ENCODE peak calls at places on chromosomes 5 and 9, in nine cellular contexts. One of them, this sample, is unnamed.

GRCh38 chr5:52844885-52845284 is 57.2 kb downstream of the ITGA1 start:
- DNase-seq in breast epithelium: no peak
- DNase-seq in CD4-positive, alpha-beta T cell: no peak
- DNase-seq in aorta: no peak
- DNase-seq in esophagus squamous epithelium: no peak
- DNase-seq in right cardiac atrium: no peak
- DNase-seq in lung: no peak
- DNase-seq in PC-3: no peak
- DNase-seq in CD4-positive, CD25-positive, alpha-beta regulatory T cell: no peak
- DNase-seq in this sample: no peak

GRCh38 chr5:110973510-110973909 is 98.0 kb upstream of the TSLP start:
- DNase-seq in breast epithelium: no peak
- DNase-seq in CD4-positive, alpha-beta T cell: no peak
- DNase-seq in aorta: no peak
- DNase-seq in esophagus squamous epithelium: no peak
- DNase-seq in right cardiac atrium: no peak
- DNase-seq in lung: no peak
- DNase-seq in PC-3: no peak
- DNase-seq in CD4-positive, CD25-positive, alpha-beta regulatory T cell: no peak
- DNase-seq in this sample: no peak

GRCh38 chr9:129932303-129933151 is 97.3 kb downstream of the USP20 start:
- DNase-seq in breast epithelium: no peak
- DNase-seq in CD4-positive, alpha-beta T cell: no peak
- DNase-seq in aorta: no peak
- DNase-seq in esophagus squamous epithelium: no peak
- DNase-seq in right cardiac atrium: no peak
- DNase-seq in lung: no peak
- DNase-seq in PC-3: no peak
- DNase-seq in CD4-positive, CD25-positive, alpha-beta regulatory T cell: no peak
- DNase-seq in this sample: no peak

GRCh38 chr5:176192094-176192721 is 46.0 kb upstream of the SIMC1 start:
- DNase-seq in breast epithelium: no peak
- DNase-seq in CD4-positive, alpha-beta T cell: no peak
- DNase-seq in aorta: no peak
- DNase-seq in esophagus squamous epithelium: no peak
- DNase-seq in right cardiac atrium: no peak
- DNase-seq in lung: no peak
- DNase-seq in PC-3: no peak
- DNase-seq in CD4-positive, CD25-positive, alpha-beta regulatory T cell: no peak
- DNase-seq in this sample: no peak

GRCh38 chr9:89313842-89314241 is 2.8 kb downstream of the CKS2 start:
- DNase-seq in breast epithelium: no peak
- DNase-seq in CD4-positive, alpha-beta T cell: no peak
- DNase-seq in aorta: no peak
- DNase-seq in esophagus squamous epithelium: no peak
- DNase-seq in right cardiac atrium: no peak
- DNase-seq in lung: no peak
- DNase-seq in PC-3: no peak
- DNase-seq in CD4-positive, CD25-positive, alpha-beta regulatory T cell: no peak
- DNase-seq in this sample: no peak

GRCh38 chr5:73365301-73365853 is 83.2 kb downstream of the FOXD1 start:
- DNase-seq in breast epithelium: no peak
- DNase-seq in CD4-positive, alpha-beta T cell: no peak
- DNase-seq in aorta: no peak
- DNase-seq in esophagus squamous epithelium: no peak
- DNase-seq in right cardiac atrium: no peak
- DNase-seq in lung: no peak
- DNase-seq in PC-3: peak; percentile 88
- DNase-seq in CD4-positive, CD25-positive, alpha-beta regulatory T cell: no peak
- DNase-seq in this sample: no peak

GRCh38 chr5:115723224-115723623 is 93.2 kb downstream of the CDO1 start:
- DNase-seq in breast epithelium: no peak
- DNase-seq in CD4-positive, alpha-beta T cell: no peak
- DNase-seq in aorta: no peak
- DNase-seq in esophagus squamous epithelium: no peak
- DNase-seq in right cardiac atrium: no peak
- DNase-seq in lung: no peak
- DNase-seq in PC-3: no peak
- DNase-seq in CD4-positive, CD25-positive, alpha-beta regulatory T cell: no peak
- DNase-seq in this sample: no peak

GRCh38 chr5:95641803-95642220 is 4.8 kb upstream of the RFESD start:
- DNase-seq in breast epithelium: peak; percentile 52
- DNase-seq in CD4-positive, alpha-beta T cell: no peak
- DNase-seq in aorta: no peak
- DNase-seq in esophagus squamous epithelium: no peak
- DNase-seq in right cardiac atrium: no peak
- DNase-seq in lung: peak; percentile 54
- DNase-seq in PC-3: no peak
- DNase-seq in CD4-positive, CD25-positive, alpha-beta regulatory T cell: no peak
- DNase-seq in this sample: no peak

GRCh38 chr5:112208699-112209615 is 210.1 kb downstream of the EPB41L4A start:
- DNase-seq in breast epithelium: no peak
- DNase-seq in CD4-positive, alpha-beta T cell: no peak
- DNase-seq in aorta: no peak
- DNase-seq in esophagus squamous epithelium: no peak
- DNase-seq in right cardiac atrium: no peak
- DNase-seq in lung: no peak
- DNase-seq in PC-3: no peak
- DNase-seq in CD4-positive, CD25-positive, alpha-beta regulatory T cell: no peak
- DNase-seq in this sample: no peak

GRCh38 chr5:139908749-139909148 is 113.1 kb downstream of the PSD2 start:
- DNase-seq in breast epithelium: peak; percentile 57
- DNase-seq in CD4-positive, alpha-beta T cell: no peak
- DNase-seq in aorta: no peak
- DNase-seq in esophagus squamous epithelium: no peak
- DNase-seq in right cardiac atrium: peak; percentile 45
- DNase-seq in lung: no peak
- DNase-seq in PC-3: no peak
- DNase-seq in CD4-positive, CD25-positive, alpha-beta regulatory T cell: no peak
- DNase-seq in this sample: no peak

GRCh38 chr9:631596-631995 is 209.9 kb upstream of the DMRT1 start:
- DNase-seq in breast epithelium: no peak
- DNase-seq in CD4-positive, alpha-beta T cell: no peak
- DNase-seq in aorta: no peak
- DNase-seq in esophagus squamous epithelium: no peak
- DNase-seq in right cardiac atrium: no peak
- DNase-seq in lung: no peak
- DNase-seq in PC-3: no peak
- DNase-seq in CD4-positive, CD25-positive, alpha-beta regulatory T cell: no peak
- DNase-seq in this sample: no peak

GRCh38 chr5:62144395-62145022 is 161.5 kb upstream of the KIF2A start:
- DNase-seq in breast epithelium: no peak
- DNase-seq in CD4-positive, alpha-beta T cell: no peak
- DNase-seq in aorta: peak; percentile 54
- DNase-seq in esophagus squamous epithelium: no peak
- DNase-seq in right cardiac atrium: no peak
- DNase-seq in lung: peak; percentile 36
- DNase-seq in PC-3: peak; percentile 71
- DNase-seq in CD4-positive, CD25-positive, alpha-beta regulatory T cell: no peak
- DNase-seq in this sample: no peak

GRCh38 chr9:26744362-26744965 is 148.1 kb downstream of the CAAP1 start:
- DNase-seq in breast epithelium: no peak
- DNase-seq in CD4-positive, alpha-beta T cell: no peak
- DNase-seq in aorta: no peak
- DNase-seq in esophagus squamous epithelium: no peak
- DNase-seq in right cardiac atrium: no peak
- DNase-seq in lung: no peak
- DNase-seq in PC-3: peak; percentile 38
- DNase-seq in CD4-positive, CD25-positive, alpha-beta regulatory T cell: peak; percentile 12
- DNase-seq in this sample: no peak

GRCh38 chr5:158326241-158326640 is 467.3 kb upstream of the CLINT1 start:
- DNase-seq in breast epithelium: no peak
- DNase-seq in CD4-positive, alpha-beta T cell: no peak
- DNase-seq in aorta: no peak
- DNase-seq in esophagus squamous epithelium: no peak
- DNase-seq in right cardiac atrium: no peak
- DNase-seq in lung: no peak
- DNase-seq in PC-3: no peak
- DNase-seq in CD4-positive, CD25-positive, alpha-beta regulatory T cell: no peak
- DNase-seq in this sample: no peak

GRCh38 chr5:165057156-165057555 is 1551.7 kb downstream of the MAT2B start:
- DNase-seq in breast epithelium: no peak
- DNase-seq in CD4-positive, alpha-beta T cell: no peak
- DNase-seq in aorta: no peak
- DNase-seq in esophagus squamous epithelium: no peak
- DNase-seq in right cardiac atrium: no peak
- DNase-seq in lung: no peak
- DNase-seq in PC-3: peak; percentile 27
- DNase-seq in CD4-positive, CD25-positive, alpha-beta regulatory T cell: no peak
- DNase-seq in this sample: no peak

GRCh38 chr9:98538626-98539031 is 170.1 kb downstream of the GABBR2 start:
- DNase-seq in breast epithelium: peak; percentile 23
- DNase-seq in CD4-positive, alpha-beta T cell: no peak
- DNase-seq in aorta: no peak
- DNase-seq in esophagus squamous epithelium: no peak
- DNase-seq in right cardiac atrium: no peak
- DNase-seq in lung: peak; percentile 79
- DNase-seq in PC-3: peak; percentile 7
- DNase-seq in CD4-positive, CD25-positive, alpha-beta regulatory T cell: no peak
- DNase-seq in this sample: no peak

GRCh38 chr9:127140842-127141675 is 18.6 kb upstream of the ANGPTL2 start:
- DNase-seq in breast epithelium: peak; percentile 45
- DNase-seq in CD4-positive, alpha-beta T cell: no peak
- DNase-seq in aorta: no peak
- DNase-seq in esophagus squamous epithelium: no peak
- DNase-seq in right cardiac atrium: no peak
- DNase-seq in lung: peak; percentile 14
- DNase-seq in PC-3: no peak
- DNase-seq in CD4-positive, CD25-positive, alpha-beta regulatory T cell: no peak
- DNase-seq in this sample: no peak

GRCh38 chr5:132678735-132679134 is 4.9 kb downstream of the IL4 start:
- DNase-seq in breast epithelium: no peak
- DNase-seq in CD4-positive, alpha-beta T cell: no peak
- DNase-seq in aorta: no peak
- DNase-seq in esophagus squamous epithelium: no peak
- DNase-seq in right cardiac atrium: no peak
- DNase-seq in lung: no peak
- DNase-seq in PC-3: no peak
- DNase-seq in CD4-positive, CD25-positive, alpha-beta regulatory T cell: no peak
- DNase-seq in this sample: no peak

GRCh38 chr5:136018814-136019777 is 9.7 kb upstream of the TGFBI start:
- DNase-seq in breast epithelium: peak; percentile 33
- DNase-seq in CD4-positive, alpha-beta T cell: no peak
- DNase-seq in aorta: no peak
- DNase-seq in esophagus squamous epithelium: no peak
- DNase-seq in right cardiac atrium: peak; percentile 33
- DNase-seq in lung: no peak
- DNase-seq in PC-3: no peak
- DNase-seq in CD4-positive, CD25-positive, alpha-beta regulatory T cell: no peak
- DNase-seq in this sample: no peak
- H3K27ac ChIP-seq in breast epithelium: peak overlapping the region; percentile 23
- H3K27ac ChIP-seq in CD4-positive, alpha-beta T cell: no peak overlapping the region
- H3K27ac ChIP-seq in aorta: no peak overlapping the region
- H3K27ac ChIP-seq in esophagus squamous epithelium: peak overlapping the region; percentile 41
- H3K27ac ChIP-seq in right cardiac atrium: no peak overlapping the region
- H3K27ac ChIP-seq in lung: peak overlapping the region; percentile 34
- H3K27ac ChIP-seq in PC-3: no peak overlapping the region
- H3K27ac ChIP-seq in CD4-positive, CD25-positive, alpha-beta regulatory T cell: no peak overlapping the region
- H3K27ac ChIP-seq in this sample: no peak overlapping the region

GRCh38 chr9:87007711-87008360 is 60.5 kb upstream of the GAS1 start:
- DNase-seq in breast epithelium: no peak
- DNase-seq in CD4-positive, alpha-beta T cell: no peak
- DNase-seq in aorta: no peak
- DNase-seq in esophagus squamous epithelium: no peak
- DNase-seq in right cardiac atrium: no peak
- DNase-seq in lung: no peak
- DNase-seq in PC-3: no peak
- DNase-seq in CD4-positive, CD25-positive, alpha-beta regulatory T cell: no peak
- DNase-seq in this sample: no peak
- H3K27ac ChIP-seq in breast epithelium: peak overlapping the region; percentile 83
- H3K27ac ChIP-seq in CD4-positive, alpha-beta T cell: no peak overlapping the region
- H3K27ac ChIP-seq in aorta: no peak overlapping the region
- H3K27ac ChIP-seq in esophagus squamous epithelium: no peak overlapping the region
- H3K27ac ChIP-seq in right cardiac atrium: no peak overlapping the region
- H3K27ac ChIP-seq in lung: no peak overlapping the region
- H3K27ac ChIP-seq in PC-3: no peak overlapping the region
- H3K27ac ChIP-seq in CD4-positive, CD25-positive, alpha-beta regulatory T cell: no peak overlapping the region
- H3K27ac ChIP-seq in this sample: no peak overlapping the region

DNA sequence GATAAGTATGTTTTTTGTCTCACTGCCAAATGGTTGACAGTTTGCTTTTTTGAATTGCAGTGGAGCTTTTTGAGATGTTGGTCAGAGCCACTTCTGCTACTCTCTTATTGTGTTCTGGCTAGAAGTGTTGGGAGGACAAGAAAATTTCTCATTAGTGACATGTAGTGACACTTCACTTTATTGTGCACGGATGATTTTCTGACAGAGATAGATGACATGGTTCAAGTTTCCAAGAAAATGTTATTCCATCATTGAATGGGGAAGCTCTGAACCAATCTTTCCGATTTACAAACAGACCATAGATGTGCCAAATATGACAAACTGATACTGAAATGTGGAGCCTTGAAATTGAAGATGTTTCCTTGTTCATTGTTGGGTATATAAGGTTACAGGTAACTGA is 558.9 kb upstream of the WWC1 start:
- DNase-seq in breast epithelium: no peak
- DNase-seq in CD4-positive, alpha-beta T cell: no peak
- DNase-seq in aorta: no peak
- DNase-seq in esophagus squamous epithelium: no peak
- DNase-seq in right cardiac atrium: no peak
- DNase-seq in lung: no peak
- DNase-seq in PC-3: no peak
- DNase-seq in CD4-positive, CD25-positive, alpha-beta regulatory T cell: no peak
- DNase-seq in this sample: no peak
- H3K27ac ChIP-seq in breast epithelium: no peak overlapping the region
- H3K27ac ChIP-seq in CD4-positive, alpha-beta T cell: no peak overlapping the region
- H3K27ac ChIP-seq in aorta: no peak overlapping the region
- H3K27ac ChIP-seq in esophagus squamous epithelium: no peak overlapping the region
- H3K27ac ChIP-seq in right cardiac atrium: no peak overlapping the region
- H3K27ac ChIP-seq in lung: no peak overlapping the region
- H3K27ac ChIP-seq in PC-3: no peak overlapping the region
- H3K27ac ChIP-seq in CD4-positive, CD25-positive, alpha-beta regulatory T cell: no peak overlapping the region
- H3K27ac ChIP-seq in this sample: no peak overlapping the region

GRCh38 chr5:82586176-82586575 is 308.0 kb upstream of the RPS23 start:
- DNase-seq in breast epithelium: no peak
- DNase-seq in CD4-positive, alpha-beta T cell: no peak
- DNase-seq in aorta: no peak
- DNase-seq in esophagus squamous epithelium: no peak
- DNase-seq in right cardiac atrium: no peak
- DNase-seq in lung: no peak
- DNase-seq in PC-3: no peak
- DNase-seq in CD4-positive, CD25-positive, alpha-beta regulatory T cell: no peak
- DNase-seq in this sample: no peak

GRCh38 chr5:82584631-82585030 is 306.5 kb upstream of the RPS23 start:
- DNase-seq in breast epithelium: no peak
- DNase-seq in CD4-positive, alpha-beta T cell: no peak
- DNase-seq in aorta: peak; percentile 60
- DNase-seq in esophagus squamous epithelium: no peak
- DNase-seq in right cardiac atrium: no peak
- DNase-seq in lung: no peak
- DNase-seq in PC-3: no peak
- DNase-seq in CD4-positive, CD25-positive, alpha-beta regulatory T cell: no peak
- DNase-seq in this sample: no peak

GRCh38 chr5:82590112-82590511 is 312.0 kb upstream of the RPS23 start:
- DNase-seq in breast epithelium: no peak
- DNase-seq in CD4-positive, alpha-beta T cell: no peak
- DNase-seq in aorta: no peak
- DNase-seq in esophagus squamous epithelium: no peak
- DNase-seq in right cardiac atrium: no peak
- DNase-seq in lung: no peak
- DNase-seq in PC-3: no peak
- DNase-seq in CD4-positive, CD25-positive, alpha-beta regulatory T cell: no peak
- DNase-seq in this sample: no peak

GRCh38 chr5:82591021-82591515 is 312.9 kb upstream of the RPS23 start:
- DNase-seq in breast epithelium: no peak
- DNase-seq in CD4-positive, alpha-beta T cell: no peak
- DNase-seq in aorta: no peak
- DNase-seq in esophagus squamous epithelium: no peak
- DNase-seq in right cardiac atrium: no peak
- DNase-seq in lung: no peak
- DNase-seq in PC-3: peak; percentile 19
- DNase-seq in CD4-positive, CD25-positive, alpha-beta regulatory T cell: no peak
- DNase-seq in this sample: no peak

GRCh38 chr5:82586597-82586996 is 308.4 kb upstream of the RPS23 start:
- DNase-seq in breast epithelium: no peak
- DNase-seq in CD4-positive, alpha-beta T cell: no peak
- DNase-seq in aorta: no peak
- DNase-seq in esophagus squamous epithelium: no peak
- DNase-seq in right cardiac atrium: no peak
- DNase-seq in lung: no peak
- DNase-seq in PC-3: no peak
- DNase-seq in CD4-positive, CD25-positive, alpha-beta regulatory T cell: no peak
- DNase-seq in this sample: no peak
- H3K27ac ChIP-seq in breast epithelium: no peak overlapping the region
- H3K27ac ChIP-seq in CD4-positive, alpha-beta T cell: no peak overlapping the region
- H3K27ac ChIP-seq in aorta: peak overlapping the region; percentile 57
- H3K27ac ChIP-seq in esophagus squamous epithelium: no peak overlapping the region
- H3K27ac ChIP-seq in right cardiac atrium: peak overlapping the region; percentile 26
- H3K27ac ChIP-seq in lung: no peak overlapping the region
- H3K27ac ChIP-seq in PC-3: no peak overlapping the region
- H3K27ac ChIP-seq in CD4-positive, CD25-positive, alpha-beta regulatory T cell: no peak overlapping the region
- H3K27ac ChIP-seq in this sample: no peak overlapping the region